ENCODE peak calls at places on chromosomes 11 and 22, in eight cellular contexts. One of them, this sample, is unnamed.

GRCh38 chr22:28181332-28181731 is 262.3 kb upstream of the PITPNB start:
- DNase-seq in heart left ventricle: no peak
- DNase-seq in CD8-positive, alpha-beta T cell: no peak
- DNase-seq in HCT116: no peak
- DNase-seq in SK-N-SH: no peak
- DNase-seq in cardiac muscle cell: no peak
- DNase-seq in upper lobe of left lung: no peak
- DNase-seq in thoracic aorta: no peak
- DNase-seq in this sample: no peak

GRCh38 chr22:44201556-44202129 is 20.9 kb downstream of the PARVG start:
- DNase-seq in heart left ventricle: no peak
- DNase-seq in CD8-positive, alpha-beta T cell: no peak
- DNase-seq in HCT116: no peak
- DNase-seq in SK-N-SH: no peak
- DNase-seq in cardiac muscle cell: no peak
- DNase-seq in upper lobe of left lung: no peak
- DNase-seq in thoracic aorta: no peak
- DNase-seq in this sample: no peak

GRCh38 chr22:46393791-46394333 is 58.3 kb downstream of the TRMU start:
- DNase-seq in heart left ventricle: no peak
- DNase-seq in CD8-positive, alpha-beta T cell: no peak
- DNase-seq in HCT116: no peak
- DNase-seq in SK-N-SH: no peak
- DNase-seq in cardiac muscle cell: no peak
- DNase-seq in upper lobe of left lung: no peak
- DNase-seq in thoracic aorta: no peak
- DNase-seq in this sample: no peak

GRCh38 chr11:121586727-121587126 is 134.0 kb upstream of the SORL1-AS1 start:
- DNase-seq in heart left ventricle: no peak
- DNase-seq in CD8-positive, alpha-beta T cell: no peak
- DNase-seq in HCT116: no peak
- DNase-seq in SK-N-SH: no peak
- DNase-seq in cardiac muscle cell: no peak
- DNase-seq in upper lobe of left lung: no peak
- DNase-seq in thoracic aorta: no peak
- DNase-seq in this sample: no peak

GRCh38 chr11:78256962-78257361 is 68.2 kb downstream of the USP35 start:
- DNase-seq in heart left ventricle: peak; percentile 78
- DNase-seq in CD8-positive, alpha-beta T cell: no peak
- DNase-seq in HCT116: no peak
- DNase-seq in SK-N-SH: no peak
- DNase-seq in cardiac muscle cell: no peak
- DNase-seq in upper lobe of left lung: peak; percentile 90
- DNase-seq in thoracic aorta: peak; percentile 66
- DNase-seq in this sample: no peak

GRCh38 chr22:22375586-22376351 is 131.2 kb downstream of the VPREB1 start:
- DNase-seq in heart left ventricle: no peak
- DNase-seq in CD8-positive, alpha-beta T cell: no peak
- DNase-seq in HCT116: no peak
- DNase-seq in SK-N-SH: no peak
- DNase-seq in cardiac muscle cell: no peak
- DNase-seq in upper lobe of left lung: no peak
- DNase-seq in thoracic aorta: no peak
- DNase-seq in this sample: no peak

GRCh38 chr11:64032050-64032449 is 3.7 kb upstream of the FLRT1 start:
- DNase-seq in heart left ventricle: no peak
- DNase-seq in CD8-positive, alpha-beta T cell: no peak
- DNase-seq in HCT116: no peak
- DNase-seq in SK-N-SH: no peak
- DNase-seq in cardiac muscle cell: no peak
- DNase-seq in upper lobe of left lung: no peak
- DNase-seq in thoracic aorta: no peak
- DNase-seq in this sample: no peak

GRCh38 chr11:61966673-61967176 is 709 bp downstream of the FTH1 start:
- DNase-seq in heart left ventricle: no peak
- DNase-seq in CD8-positive, alpha-beta T cell: peak; percentile 63
- DNase-seq in HCT116: no peak
- DNase-seq in SK-N-SH: peak; percentile 45
- DNase-seq in cardiac muscle cell: peak; percentile 55
- DNase-seq in upper lobe of left lung: no peak
- DNase-seq in thoracic aorta: no peak
- DNase-seq in this sample: no peak

GRCh38 chr22:38347944-38348750 is 30.9 kb upstream of the CSNK1E start:
- DNase-seq in heart left ventricle: no peak
- DNase-seq in CD8-positive, alpha-beta T cell: peak; percentile 25
- DNase-seq in HCT116: no peak
- DNase-seq in SK-N-SH: no peak
- DNase-seq in cardiac muscle cell: no peak
- DNase-seq in upper lobe of left lung: no peak
- DNase-seq in thoracic aorta: no peak
- DNase-seq in this sample: peak; percentile 38

GRCh38 chr11:95296621-95297025 is 65.6 kb upstream of the SESN3 start:
- DNase-seq in heart left ventricle: no peak
- DNase-seq in CD8-positive, alpha-beta T cell: no peak
- DNase-seq in HCT116: no peak
- DNase-seq in SK-N-SH: no peak
- DNase-seq in cardiac muscle cell: no peak
- DNase-seq in upper lobe of left lung: no peak
- DNase-seq in thoracic aorta: no peak
- DNase-seq in this sample: no peak

GRCh38 chr11:61833926-61834277 is 5.8 kb downstream of the FADS2 start:
- DNase-seq in heart left ventricle: no peak
- DNase-seq in CD8-positive, alpha-beta T cell: no peak
- DNase-seq in HCT116: no peak
- DNase-seq in SK-N-SH: no peak
- DNase-seq in cardiac muscle cell: no peak
- DNase-seq in upper lobe of left lung: no peak
- DNase-seq in thoracic aorta: no peak
- DNase-seq in this sample: no peak

GRCh38 chr11:15195454-15196200 is 80.9 kb downstream of the INSC start:
- DNase-seq in heart left ventricle: no peak
- DNase-seq in CD8-positive, alpha-beta T cell: no peak
- DNase-seq in HCT116: no peak
- DNase-seq in SK-N-SH: no peak
- DNase-seq in cardiac muscle cell: no peak
- DNase-seq in upper lobe of left lung: no peak
- DNase-seq in thoracic aorta: no peak
- DNase-seq in this sample: no peak

GRCh38 chr11:69007978-69008381 is 5.1 kb downstream of the MRGPRF start:
- DNase-seq in heart left ventricle: no peak
- DNase-seq in CD8-positive, alpha-beta T cell: no peak
- DNase-seq in HCT116: no peak
- DNase-seq in SK-N-SH: no peak
- DNase-seq in cardiac muscle cell: no peak
- DNase-seq in upper lobe of left lung: no peak
- DNase-seq in thoracic aorta: no peak
- DNase-seq in this sample: no peak

GRCh38 chr11:117256573-117256972 is 24.1 kb downstream of the RNF214 start:
- DNase-seq in heart left ventricle: no peak
- DNase-seq in CD8-positive, alpha-beta T cell: no peak
- DNase-seq in HCT116: no peak
- DNase-seq in SK-N-SH: no peak
- DNase-seq in cardiac muscle cell: no peak
- DNase-seq in upper lobe of left lung: no peak
- DNase-seq in thoracic aorta: no peak
- DNase-seq in this sample: no peak

GRCh38 chr11:33949201-33949913 is 57.5 kb upstream of the LMO2 start:
- DNase-seq in heart left ventricle: no peak
- DNase-seq in CD8-positive, alpha-beta T cell: no peak
- DNase-seq in HCT116: no peak
- DNase-seq in SK-N-SH: no peak
- DNase-seq in cardiac muscle cell: no peak
- DNase-seq in upper lobe of left lung: no peak
- DNase-seq in thoracic aorta: no peak
- DNase-seq in this sample: no peak

DNA sequence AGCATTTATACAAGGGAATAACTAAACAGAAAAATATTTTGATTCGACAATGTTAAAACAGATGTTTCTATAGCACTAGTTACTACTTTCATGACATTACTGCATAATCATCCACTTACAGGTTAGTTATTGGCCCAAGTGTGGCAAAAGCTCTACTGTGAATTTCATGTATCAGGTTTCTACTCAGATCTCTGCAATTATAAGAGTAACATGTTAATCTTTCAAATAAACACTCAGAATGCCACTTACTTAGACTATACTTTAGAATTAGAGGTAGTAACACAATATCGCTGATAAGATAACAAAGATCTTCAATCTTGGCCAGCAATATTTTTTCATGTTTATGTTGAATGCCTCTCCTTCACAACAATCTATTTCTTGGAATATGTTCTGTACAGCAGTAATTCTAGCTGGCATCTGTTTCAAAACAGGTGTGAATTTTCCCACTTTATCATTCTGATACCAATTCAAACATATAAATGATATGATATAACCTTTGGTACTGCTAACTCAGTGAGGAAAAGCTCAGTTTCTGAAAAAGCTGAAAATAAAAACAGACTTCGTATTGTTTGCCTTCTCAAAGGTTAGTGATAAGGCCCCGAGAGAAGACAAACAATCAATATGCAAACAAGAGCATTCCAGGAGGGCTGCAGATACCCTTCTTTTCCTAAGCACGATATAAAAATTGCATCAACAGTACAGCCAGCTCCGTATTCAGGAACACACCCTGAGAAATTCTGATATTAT is 11.0 kb upstream of the CCDC34 start:
- DNase-seq in heart left ventricle: no peak
- DNase-seq in CD8-positive, alpha-beta T cell: no peak
- DNase-seq in HCT116: no peak
- DNase-seq in SK-N-SH: no peak
- DNase-seq in cardiac muscle cell: no peak
- DNase-seq in upper lobe of left lung: no peak
- DNase-seq in thoracic aorta: no peak
- DNase-seq in this sample: no peak
- TF ChIP-seq CTCF in heart left ventricle: no peak
- TF ChIP-seq CTCF in CD8-positive, alpha-beta T cell: no peak
- TF ChIP-seq CTCF in HCT116: no peak
- TF ChIP-seq CTCF in SK-N-SH: no peak
- TF ChIP-seq CTCF in cardiac muscle cell: no peak
- TF ChIP-seq CTCF in upper lobe of left lung: no peak
- TF ChIP-seq CTCF in thoracic aorta: no peak
- TF ChIP-seq CTCF in this sample: no peak

DNA sequence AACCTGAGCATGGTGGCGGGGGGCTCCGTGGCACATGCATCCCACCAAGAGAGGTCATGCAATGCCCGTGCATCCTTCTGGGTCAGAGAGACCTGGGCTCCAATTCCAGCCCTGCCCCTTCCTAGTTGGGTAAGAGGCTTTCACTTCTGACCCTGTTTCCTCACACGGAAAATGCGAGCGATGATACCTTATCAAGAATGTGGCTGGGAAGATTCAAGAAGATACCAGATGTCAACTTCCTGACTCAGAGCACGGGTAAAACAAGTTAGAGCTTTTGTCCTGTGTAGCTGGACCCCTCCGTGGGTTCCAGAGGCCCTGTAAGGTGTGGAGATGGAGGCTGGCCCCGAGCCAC is 8.7 kb upstream of the DGKZ start:
- DNase-seq in heart left ventricle: no peak
- DNase-seq in CD8-positive, alpha-beta T cell: no peak
- DNase-seq in HCT116: no peak
- DNase-seq in SK-N-SH: no peak
- DNase-seq in cardiac muscle cell: no peak
- DNase-seq in upper lobe of left lung: no peak
- DNase-seq in thoracic aorta: no peak
- DNase-seq in this sample: no peak
- H3K4me3 ChIP-seq in heart left ventricle: peak overlapping the region; percentile 33
- H3K4me3 ChIP-seq in CD8-positive, alpha-beta T cell: no peak overlapping the region
- H3K4me3 ChIP-seq in HCT116: no peak overlapping the region
- H3K4me3 ChIP-seq in SK-N-SH: no peak overlapping the region
- H3K4me3 ChIP-seq in cardiac muscle cell: no peak overlapping the region
- H3K4me3 ChIP-seq in upper lobe of left lung: peak overlapping the region; percentile 22
- H3K4me3 ChIP-seq in thoracic aorta: peak overlapping the region; percentile 26
- H3K4me3 ChIP-seq in this sample: no peak overlapping the region

GRCh38 chr22:29804985-29805384 is 33.1 kb downstream of the ASCC2 start:
- DNase-seq in heart left ventricle: no peak
- DNase-seq in CD8-positive, alpha-beta T cell: no peak
- DNase-seq in HCT116: no peak
- DNase-seq in SK-N-SH: no peak
- DNase-seq in cardiac muscle cell: no peak
- DNase-seq in upper lobe of left lung: no peak
- DNase-seq in thoracic aorta: no peak
- DNase-seq in this sample: no peak

GRCh38 chr22:29799217-29799680 is 32.1 kb downstream of the UQCR10 start:
- DNase-seq in heart left ventricle: peak; percentile 88
- DNase-seq in CD8-positive, alpha-beta T cell: no peak
- DNase-seq in HCT116: peak; percentile 58
- DNase-seq in SK-N-SH: peak; percentile 71
- DNase-seq in cardiac muscle cell: no peak
- DNase-seq in upper lobe of left lung: peak; percentile 97
- DNase-seq in thoracic aorta: peak; percentile 51
- DNase-seq in this sample: peak; percentile 57

GRCh38 chr22:29801796-29802195 is 34.6 kb downstream of the UQCR10 start:
- DNase-seq in heart left ventricle: no peak
- DNase-seq in CD8-positive, alpha-beta T cell: no peak
- DNase-seq in HCT116: no peak
- DNase-seq in SK-N-SH: no peak
- DNase-seq in cardiac muscle cell: no peak
- DNase-seq in upper lobe of left lung: no peak
- DNase-seq in thoracic aorta: no peak
- DNase-seq in this sample: no peak

GRCh38 chr22:29801153-29801552 is 34.0 kb downstream of the UQCR10 start:
- DNase-seq in heart left ventricle: no peak
- DNase-seq in CD8-positive, alpha-beta T cell: no peak
- DNase-seq in HCT116: no peak
- DNase-seq in SK-N-SH: no peak
- DNase-seq in cardiac muscle cell: peak; percentile 56
- DNase-seq in upper lobe of left lung: peak; percentile 32
- DNase-seq in thoracic aorta: no peak
- DNase-seq in this sample: no peak

GRCh38 chr22:29803190-29803589 is 34.9 kb downstream of the ASCC2 start:
- DNase-seq in heart left ventricle: no peak
- DNase-seq in CD8-positive, alpha-beta T cell: no peak
- DNase-seq in HCT116: no peak
- DNase-seq in SK-N-SH: no peak
- DNase-seq in cardiac muscle cell: no peak
- DNase-seq in upper lobe of left lung: no peak
- DNase-seq in thoracic aorta: no peak
- DNase-seq in this sample: no peak
- H3K36me3 ChIP-seq in heart left ventricle: peaks cover 11% of the 10 kb centered on the region
- H3K36me3 ChIP-seq in CD8-positive, alpha-beta T cell: peaks cover 76% of the 10 kb centered on the region
- H3K36me3 ChIP-seq in HCT116: peaks cover 42% of the 10 kb centered on the region
- H3K36me3 ChIP-seq in SK-N-SH: peaks cover 28% of the 10 kb centered on the region
- H3K36me3 ChIP-seq in cardiac muscle cell: peaks cover 30% of the 10 kb centered on the region
- H3K36me3 ChIP-seq in upper lobe of left lung: peaks cover 73% of the 10 kb centered on the region
- H3K36me3 ChIP-seq in thoracic aorta: peaks cover 56% of the 10 kb centered on the region
- H3K36me3 ChIP-seq in this sample: no peaks in the 10 kb centered on the region

GRCh38 chr22:49795521-49795920 is 32.2 kb downstream of the BRD1 start:
- DNase-seq in heart left ventricle: no peak
- DNase-seq in CD8-positive, alpha-beta T cell: no peak
- DNase-seq in HCT116: no peak
- DNase-seq in SK-N-SH: no peak
- DNase-seq in cardiac muscle cell: no peak
- DNase-seq in upper lobe of left lung: no peak
- DNase-seq in thoracic aorta: no peak
- DNase-seq in this sample: no peak
- TF ChIP-seq CTCF in heart left ventricle: no peak
- TF ChIP-seq CTCF in CD8-positive, alpha-beta T cell: no peak
- TF ChIP-seq CTCF in HCT116: no peak
- TF ChIP-seq CTCF in SK-N-SH: no peak
- TF ChIP-seq CTCF in cardiac muscle cell: no peak
- TF ChIP-seq CTCF in upper lobe of left lung: no peak
- TF ChIP-seq CTCF in thoracic aorta: no peak
- TF ChIP-seq CTCF in this sample: no peak

This sample was measured in kidney epithelial cell.